ENCODE peak calls at places on chromosomes 11 and 22, in nine cellular contexts. C is astrocyte of the spinal cord, L is fibroblast of lung, M is NB4, X is activated B cell treated with CpG ODN at 0.5 μM for 24 hours, O is progenitor cell of endocrine pancreas, W is IMR-90, P is bronchial epithelial cell, F is H1. G is an unnamed sample.

GRCh38 chr11:120235024-120235628 is 4.8 kb upstream of the POU2F3 start:
- DNase-seq in C (peak; percentile 60), L (peak; percentile 50), M (peak; percentile 69), X (peak; percentile 34), O (peak; percentile 77), W (peak; percentile 43), P (peak; percentile 75), F (peak; percentile 92), G (peak; percentile 75)

GRCh38 chr22:35777335-35777975 is 59.8 kb downstream of the APOL5 start:
- DNase-seq in C (peak; percentile 81), L (peak; percentile 78), M (no peak), X (no peak), O (no peak), W (peak; percentile 92), P (peak; percentile 85), F (no peak), G (peak; percentile 51)

GRCh38 chr22:32533265-32534068 is 58.9 kb downstream of the FBXO7 start:
- DNase-seq in C (no peak), L (peak; percentile 24), M (no peak), X (no peak), O (no peak), W (peak; percentile 54), P (no peak), F (no peak), G (no peak)

GRCh38 chr11:133947298-133947905 is 9.4 kb downstream of the IGSF9B start:
- DNase-seq in C (peak; percentile 29), L (peak; percentile 29), M (peak; percentile 67), X (no peak), O (peak; percentile 57), W (peak; percentile 23), P (peak; percentile 24), F (peak; percentile 87), G (peak; percentile 62)

GRCh38 chr22:42317691-42318547 is 47.5 kb upstream of the TCF20 start:
- DNase-seq in C (no peak), L (no peak), M (no peak), X (no peak), O (no peak), W (no peak), P (peak; percentile 53), F (no peak), G (peak; percentile 89)

GRCh38 chr22:49296561-49296960 is 531.1 kb downstream of the BRD1 start:
- DNase-seq in C (no peak), L (no peak), M (no peak), X (no peak), O (peak; percentile 2), W (no peak), P (no peak), F (peak; percentile 23), G (no peak)

GRCh38 chr11:59191899-59192298 is 20.0 kb downstream of the DTX4 start:
- DNase-seq in C (no peak), L (no peak), M (no peak), X (no peak), O (no peak), W (no peak), P (no peak), F (no peak), G (no peak)

GRCh38 chr11:130470832-130471706 is 22.6 kb downstream of the ADAMTS15 start:
- DNase-seq in C (no peak), L (no peak), M (no peak), X (no peak), O (no peak), W (no peak), P (no peak), F (no peak), G (no peak)

GRCh38 chr11:13152736-13153541 is 124.7 kb upstream of the BMAL1 start:
- DNase-seq in C (peak; percentile 38), L (peak; percentile 66), M (no peak), X (no peak), O (no peak), W (peak; percentile 42), P (peak; percentile 55), F (no peak), G (peak; percentile 60)

GRCh38 chr22:37675930-37676571 is 615 bp downstream of the LGALS1 start:
- DNase-seq in C (no peak), L (peak; percentile 58), M (peak; percentile 62), X (no peak), O (no peak), W (no peak), P (no peak), F (peak; percentile 53), G (peak; percentile 59)

GRCh38 chr11:35822815-35823495 is 120.9 kb upstream of the LDLRAD3 start:
- DNase-seq in C (no peak), L (no peak), M (no peak), X (no peak), O (no peak), W (peak; percentile 13), P (no peak), F (no peak), G (peak; percentile 15)

GRCh38 chr11:36383200-36383599 is 87.1 kb downstream of the PRR5L start:
- DNase-seq in C (no peak), L (no peak), M (no peak), X (no peak), O (no peak), W (no peak), P (no peak), F (no peak), G (no peak)

GRCh38 chr11:134837166-134837886 is 425.3 kb upstream of the B3GAT1 start:
- DNase-seq in C (no peak), L (no peak), M (no peak), X (no peak), O (no peak), W (no peak), P (no peak), F (peak; percentile 23), G (no peak)

GRCh38 chr11:14585438-14585837 is 58.2 kb upstream of the PDE3B start:
- DNase-seq in C (no peak), L (no peak), M (no peak), X (no peak), O (no peak), W (no peak), P (no peak), F (no peak), G (no peak)

GRCh38 chr22:29079218-29079901 is 6.5 kb downstream of the KREMEN1 start:
- DNase-seq in C (peak; percentile 36), L (no peak), M (no peak), X (no peak), O (no peak), W (no peak), P (no peak), F (no peak), G (peak; percentile 27)

GRCh38 chr11:110665689-110666465 is 46.4 kb downstream of the ARHGAP20 start:
- DNase-seq in C (no peak), L (no peak), M (no peak), X (no peak), O (no peak), W (no peak), P (no peak), F (no peak), G (no peak)

DNA sequence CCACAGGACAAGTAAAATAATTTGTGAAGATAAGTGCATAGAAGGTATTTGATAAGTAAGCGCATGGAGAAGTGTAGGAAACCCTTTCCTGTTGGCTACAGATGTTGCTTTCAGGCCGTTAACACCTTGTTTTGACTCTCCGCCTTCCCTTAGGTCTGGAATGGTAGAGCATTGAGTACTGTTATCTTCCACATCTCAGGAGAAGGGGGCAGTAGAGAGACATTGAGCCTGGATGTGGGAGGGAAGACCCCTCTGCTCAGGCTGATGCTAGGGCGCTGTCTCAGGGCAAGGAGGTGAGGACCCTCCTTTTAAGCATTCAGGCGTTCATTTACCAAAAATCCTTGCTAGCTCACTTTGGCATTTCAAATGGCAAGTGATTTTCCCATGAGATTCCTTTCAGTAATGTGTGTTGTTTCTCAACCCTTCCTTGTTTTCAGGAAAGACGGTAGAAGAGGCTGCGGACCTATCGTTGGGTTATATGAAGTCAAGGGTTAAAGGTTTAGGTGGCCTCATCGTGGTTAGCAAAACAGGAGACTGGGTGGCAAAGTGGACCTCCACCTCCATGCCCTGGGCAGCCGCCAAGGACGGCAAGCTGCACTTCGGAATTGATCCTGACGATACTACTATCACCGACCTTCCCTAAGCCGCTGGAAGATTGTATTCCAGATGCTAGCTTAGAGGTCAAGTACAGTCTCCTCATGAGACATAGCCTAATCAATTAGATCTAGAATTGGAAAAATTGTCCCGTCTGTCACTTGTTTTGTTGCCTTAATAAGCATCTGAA is 27.0 kb upstream of the SCGB1A1 start:
- DNase-seq in C (no peak), L (no peak), M (no peak), X (no peak), O (no peak), W (no peak), P (no peak), F (no peak), G (no peak)
- TF ChIP-seq CTCF in C (peak; percentile 32), L (no peak), M (no peak), X (no peak), O (peak; percentile 8), W (peak; percentile 3), P (peak; percentile 7), F (peak; percentile 51), G (no peak)

DNA sequence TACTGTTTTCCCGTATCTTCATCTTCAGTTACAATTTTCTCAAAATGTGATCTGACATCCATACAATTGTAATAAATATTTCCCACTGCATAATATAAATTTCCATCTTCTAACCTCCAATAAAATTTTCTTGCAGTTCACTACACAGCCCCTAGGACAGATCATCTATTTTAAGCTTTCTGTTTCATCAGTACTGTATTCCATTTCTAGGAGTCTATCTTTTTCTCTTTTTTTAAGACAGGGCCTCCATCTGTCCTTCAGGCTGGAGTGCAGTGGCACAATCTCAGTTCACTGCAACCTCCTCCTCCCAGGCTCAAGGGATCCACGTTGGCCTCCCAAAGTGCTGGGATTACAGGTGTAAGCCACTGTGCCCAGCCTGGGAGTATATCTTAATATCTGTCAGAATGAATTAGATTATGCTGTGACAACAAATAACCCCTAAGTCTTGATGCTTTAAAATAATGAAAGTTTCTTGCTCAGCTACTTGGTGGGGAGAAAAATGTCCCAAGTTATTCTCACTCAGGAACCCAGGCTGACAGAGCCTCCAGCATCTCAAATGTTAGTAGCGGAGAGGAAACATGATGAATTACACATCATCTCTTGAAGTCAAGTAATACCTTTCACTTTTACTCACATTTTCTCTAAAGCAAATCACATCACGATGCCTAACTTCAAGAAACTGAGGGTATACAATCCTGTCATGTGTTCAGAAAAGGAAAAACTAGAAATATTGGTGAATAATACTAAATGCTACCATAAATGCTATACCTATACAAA is 92.2 kb downstream of the BUD13 start:
- DNase-seq in C (no peak), L (no peak), M (no peak), X (no peak), O (no peak), W (no peak), P (no peak), F (no peak), G (no peak)
- TF ChIP-seq CTCF in C (no peak), L (no peak), M (no peak), X (no peak), O (peak; percentile 29), W (no peak), P (no peak), F (no peak), G (no peak)

DNA sequence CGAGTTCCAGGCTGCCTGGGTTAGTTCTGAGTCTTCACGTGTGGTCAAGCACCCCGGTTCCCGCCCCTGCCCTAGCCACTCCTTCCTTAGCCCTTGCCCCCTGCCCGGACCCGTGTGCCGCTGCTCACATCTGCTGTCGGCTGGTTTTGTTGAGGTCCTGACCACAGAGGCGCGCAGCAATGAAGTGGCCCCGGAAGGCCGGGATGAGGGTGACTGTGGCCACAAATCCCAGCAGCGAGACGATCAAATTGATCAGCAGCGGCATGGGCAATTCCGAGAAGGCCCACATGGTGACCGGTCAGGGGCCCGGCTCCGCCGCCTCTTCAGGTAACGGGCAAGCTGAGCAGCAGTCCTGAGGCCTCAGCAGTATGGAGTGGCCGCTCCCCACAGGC is 290 bp downstream of the DPAGT1 start:
- DNase-seq in C (no peak), L (no peak), M (peak; percentile 74), X (no peak), O (peak; percentile 54), W (no peak), P (no peak), F (peak; percentile 85), G (peak; percentile 41)
- TF ChIP-seq CTCF in C (peak; percentile 16), L (no peak), M (no peak), X (no peak), O (peak; percentile 37), W (no peak), P (peak; percentile 15), F (no peak), G (peak; percentile 8)

GRCh38 chr11:126507646-126508045 is 152.2 kb downstream of the ST3GAL4 start:
- DNase-seq in C (no peak), L (no peak), M (no peak), X (no peak), O (no peak), W (no peak), P (no peak), F (no peak), G (no peak)
- TF ChIP-seq CTCF in C (no peak), L (no peak), M (no peak), X (no peak), O (no peak), W (no peak), P (no peak), F (no peak), G (no peak)